ENCODE peak calls at places on chromosomes 13 and 19, in eight cellular contexts. K is sigmoid colon, H is transverse colon, T is HepG2, W is stomach, X is K562, I is HCT116, M is Panc1. P is an unnamed sample.

GRCh38 chr13:88908896-88909535 is 1237.8 kb downstream of the SLITRK5 start:
- DNase-seq in I (no peak), W (no peak), H (no peak), M (no peak), X (no peak), K (no peak), T (no peak), P (no peak)

GRCh38 chr19:42074513-42075363 is 1.2 kb upstream of the ZNF574 start:
- DNase-seq in I (no peak), X (peak; percentile 71), H (peak; percentile 43), K (no peak), W (no peak), T (no peak), M (no peak), P (peak; percentile 45)

GRCh38 chr13:34561033-34561432 is 381.0 kb upstream of the NBEA start:
- DNase-seq in T (no peak), M (no peak), I (no peak), K (no peak), H (no peak), W (no peak), X (no peak), P (no peak)

GRCh38 chr19:11752244-11752736 is 13.5 kb upstream of the ZNF823 start:
- DNase-seq in X (no peak), W (no peak), M (no peak), K (no peak), T (no peak), H (no peak), I (no peak), P (no peak)

GRCh38 chr13:111281751-111282311 is 38.6 kb upstream of the TEX29 start:
- DNase-seq in W (no peak), H (no peak), K (no peak), T (no peak), M (no peak), I (no peak), X (no peak), P (no peak)

GRCh38 chr13:73335226-73335625 is 276.4 kb downstream of the KLF5 start:
- DNase-seq in K (no peak), X (no peak), H (no peak), M (peak; percentile 8), W (no peak), T (no peak), I (peak; percentile 59), P (no peak)

GRCh38 chr19:49272204-49272603 is 52.8 kb downstream of the SLC6A16 start:
- DNase-seq in W (no peak), M (no peak), X (no peak), H (no peak), T (no peak), K (no peak), I (peak; percentile 50), P (no peak)

GRCh38 chr19:48746738-48747575 is at the start of gene IZUMO1:
- DNase-seq in X (peak; percentile 75), W (peak; percentile 61), M (peak; percentile 48), H (peak; percentile 57), K (peak; percentile 84), T (no peak), I (peak; percentile 59), P (no peak)

GRCh38 chr19:45947926-45948325 is 25.7 kb downstream of the NOVA2 start:
- DNase-seq in M (no peak), I (no peak), K (no peak), W (no peak), X (no peak), T (no peak), H (no peak), P (no peak)

GRCh38 chr13:107847406-107847805 is 367.9 kb downstream of the LIG4 start:
- DNase-seq in T (no peak), H (no peak), K (no peak), W (no peak), X (no peak), M (no peak), I (no peak), P (no peak)

GRCh38 chr13:61350351-61350750 is 65.3 kb downstream of the PCDH20 start:
- DNase-seq in X (no peak), W (no peak), T (no peak), H (no peak), K (no peak), I (no peak), M (no peak), P (no peak)

GRCh38 chr13:47539317-47539716 is 461.8 kb downstream of the SUCLA2 start:
- DNase-seq in T (no peak), H (no peak), I (no peak), X (no peak), M (no peak), K (no peak), W (no peak), P (no peak)

GRCh38 chr19:11464333-11465265 is 16.2 kb downstream of the ELAVL3 start:
- DNase-seq in X (no peak), K (no peak), M (no peak), H (no peak), W (no peak), I (no peak), T (no peak), P (no peak)

GRCh38 chr19:47186337-47187022 is 44.5 kb downstream of the BBC3 start:
- DNase-seq in X (no peak), M (no peak), H (peak; percentile 30), T (no peak), K (no peak), I (no peak), W (no peak), P (no peak)

GRCh38 chr13:111947026-111947810 is 119.7 kb upstream of the SOX1 start:
- DNase-seq in K (no peak), M (no peak), H (no peak), W (peak; percentile 23), X (no peak), T (no peak), I (no peak), P (no peak)

DNA sequence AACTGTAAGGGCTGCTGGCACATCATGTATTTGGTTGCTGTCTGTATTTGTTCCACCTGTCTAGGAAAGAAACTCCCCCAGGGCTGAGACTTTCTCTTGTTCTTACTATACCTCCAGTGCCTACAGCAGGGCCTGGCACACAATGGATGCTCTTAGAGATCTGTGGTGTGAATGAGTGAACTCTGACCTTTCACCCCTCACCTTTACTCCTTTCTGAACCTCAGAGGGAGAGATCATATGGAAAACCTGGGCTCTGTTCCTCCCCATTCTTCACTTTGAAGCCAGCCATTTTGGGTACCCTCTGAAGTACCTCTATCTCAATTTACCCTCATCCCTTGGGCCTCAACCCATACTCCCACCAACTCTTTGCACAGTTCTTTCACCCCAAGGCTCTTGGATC is 3.1 kb downstream of the DYRK1B start:
- DNase-seq in T (no peak), M (no peak), I (no peak), W (no peak), K (no peak), H (no peak), X (no peak), P (no peak)
- TF ChIP-seq CTCF in T (no peak), M (no peak), I (no peak), W (no peak), K (no peak), H (no peak), X (no peak), P (no peak)

GRCh38 chr13:94056362-94056990 is 423.0 kb downstream of the DCT start:
- DNase-seq in T (no peak), W (no peak), M (no peak), X (no peak), H (no peak), K (no peak), I (no peak), P (no peak)
- TF ChIP-seq POLR2AphosphoS5 in T (no peak), W (no peak), M (no peak), X (no peak), H (no peak), K (no peak), I (no peak), P (no peak)

GRCh38 chr13:41056996-41057711 is 4.2 kb upstream of the WBP4 start:
- DNase-seq in I (no peak), H (no peak), M (no peak), X (no peak), T (peak; percentile 63), W (no peak), K (no peak), P (no peak)

GRCh38 chr13:41054212-41054877 is 7.0 kb upstream of the WBP4 start:
- DNase-seq in W (no peak), H (peak; percentile 42), I (no peak), X (no peak), T (peak; percentile 53), K (no peak), M (no peak), P (no peak)

GRCh38 chr13:41053384-41053826 is 7.9 kb upstream of the WBP4 start:
- DNase-seq in X (no peak), W (no peak), M (no peak), I (no peak), K (no peak), T (no peak), H (no peak), P (no peak)

GRCh38 chr13:41056194-41056593 is 5.1 kb upstream of the WBP4 start:
- DNase-seq in X (no peak), T (no peak), K (no peak), I (no peak), H (no peak), W (no peak), M (no peak), P (no peak)

DNA sequence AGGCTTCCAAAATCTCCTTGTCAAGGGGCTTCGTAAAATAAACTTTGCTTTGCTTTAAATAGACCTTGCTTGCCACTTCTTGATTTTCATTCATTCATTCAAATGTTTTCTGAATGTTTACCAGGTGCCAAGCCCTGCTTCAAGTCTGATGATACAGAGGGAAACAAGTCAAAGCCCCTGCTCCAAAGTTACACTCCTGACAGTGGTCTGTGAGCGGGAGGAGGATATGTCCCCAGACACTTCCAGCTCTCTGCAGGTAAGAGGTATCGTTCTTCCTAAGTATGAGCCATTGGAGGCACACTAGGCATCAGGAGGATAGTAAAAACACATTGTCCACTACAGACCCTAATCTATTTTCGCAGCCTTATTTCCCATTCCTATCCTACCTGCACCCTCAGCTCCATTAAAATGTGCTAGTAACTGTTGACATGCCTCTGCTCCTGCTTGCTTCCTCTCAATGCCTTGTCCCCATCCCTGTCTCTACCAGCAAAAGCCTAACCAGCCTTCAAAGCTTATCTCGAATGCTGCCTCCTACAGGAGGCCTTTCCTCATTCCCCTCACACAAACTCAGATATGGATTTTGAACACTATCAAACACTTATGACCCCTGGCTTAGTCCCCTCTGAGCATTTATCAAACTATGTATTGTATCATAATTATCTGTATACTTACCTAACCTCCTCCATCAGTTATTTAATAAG is 6.2 kb upstream of the WBP4 start:
- DNase-seq in M (no peak), X (no peak), H (no peak), T (peak; percentile 35), W (no peak), I (no peak), K (no peak), P (no peak)
- H3K4me1 ChIP-seq in M (peaks cover 52% of the 10 kb centered on the region), X (peaks cover 40% of the 10 kb centered on the region), H (peaks cover 94% of the 10 kb centered on the region), T (peaks cover 86% of the 10 kb centered on the region), W (peaks cover 52% of the 10 kb centered on the region), I (peaks cover 60% of the 10 kb centered on the region), K (peaks cover 91% of the 10 kb centered on the region), P (no peaks in the 10 kb centered on the region)

GRCh38 chr19:39445258-39446071 is at the start of gene SUPT5H:
- DNase-seq in I (peak; percentile 96), M (peak; percentile 100), X (peak; percentile 95), H (peak; percentile 98), T (peak; percentile 95), K (peak; percentile 99), W (peak; percentile 98), P (peak; percentile 97)
- TF ChIP-seq CTCF in I (no peak), M (no peak), X (no peak), H (no peak), T (no peak), K (no peak), W (no peak), P (no peak)